ENCODE peak calls at places on chromosome 15, in nine cellular contexts. M is HT1080; V is ACHN; T is HFF-Myc; R is activated gamma-delta T cell treated with Interleukin-2 at 50 U/mL for 16 hours; A is T1000; N is adrenal gland; F is lung microvascular endothelial cell; D is stimulated activated naive CD8-positive, alpha-beta T cell treated with anti-CD3 and anti-CD28 coated beads, Interleukin-15, Interleukin-2, amounts not matched to agents 100 U/mL and 50 U/mL, for 24 hours. H is an unnamed sample.

GRCh38 chr15:38263996-38264395 is 11.4 kb downstream of the SPRED1 start:
- DNase-seq in R (no peak), M (no peak), N (no peak), F (no peak), A (no peak), D (no peak), V (peak; percentile 31), T (no peak), H (no peak)

GRCh38 chr15:77474310-77474986 is 53.8 kb downstream of the HMG20A start:
- DNase-seq in R (no peak), M (no peak), D (no peak), T (no peak), A (no peak), N (no peak), V (no peak), F (no peak), H (no peak)

GRCh38 chr15:93955197-93955596 is 276.2 kb upstream of the MCTP2 start:
- DNase-seq in N (no peak), M (no peak), V (no peak), T (no peak), R (no peak), D (no peak), F (no peak), A (no peak), H (no peak)

GRCh38 chr15:76566276-76566675 is 229.7 kb downstream of the ISL2 start:
- DNase-seq in F (no peak), T (peak; percentile 16), V (no peak), A (no peak), N (no peak), D (no peak), R (no peak), M (no peak), H (no peak)

GRCh38 chr15:67413770-67414429 is 107.0 kb upstream of the C15orf61 start:
- DNase-seq in M (peak; percentile 86), D (no peak), R (no peak), T (peak; percentile 53), V (peak; percentile 82), A (peak; percentile 61), N (no peak), F (peak; percentile 78), H (no peak)

GRCh38 chr15:72953306-72953705 is 99.0 kb upstream of the NEO1 start:
- DNase-seq in R (no peak), M (no peak), F (no peak), D (no peak), A (no peak), V (no peak), T (no peak), N (no peak), H (no peak)

GRCh38 chr15:48963524-48964113 is at the start of gene SHC4:
- DNase-seq in D (no peak), V (peak; percentile 81), R (no peak), T (peak; percentile 69), M (peak; percentile 84), A (peak; percentile 74), N (peak; percentile 73), F (peak; percentile 87), H (peak; percentile 74)

GRCh38 chr15:27660676-27661075 is 438.4 kb downstream of the OCA2 start:
- DNase-seq in A (no peak), M (no peak), F (no peak), R (no peak), V (no peak), D (no peak), T (no peak), N (no peak), H (no peak)

GRCh38 chr15:75339531-75340240 is 3.8 kb downstream of the COMMD4 start:
- DNase-seq in D (no peak), N (no peak), T (no peak), F (no peak), V (no peak), R (no peak), M (no peak), A (no peak), H (no peak)

GRCh38 chr15:39579487-39580116 is 1.3 kb upstream of the THBS1 start:
- DNase-seq in N (peak; percentile 72), A (peak; percentile 50), R (no peak), V (peak; percentile 93), D (no peak), T (no peak), M (peak; percentile 70), F (peak; percentile 97), H (peak; percentile 12)

GRCh38 chr15:100560323-100560722 is 31.6 kb upstream of the CERS3 start:
- DNase-seq in R (no peak), N (no peak), D (no peak), A (no peak), M (no peak), V (no peak), T (no peak), F (no peak), H (no peak)

GRCh38 chr15:74340139-74340538 is 27.3 kb downstream of the CYP11A1 start:
- DNase-seq in T (no peak), R (no peak), A (no peak), N (peak; percentile 67), V (no peak), F (no peak), M (no peak), D (no peak), H (no peak)

GRCh38 chr15:68641376-68641775 is 62.6 kb downstream of the CORO2B start:
- DNase-seq in T (no peak), A (no peak), F (no peak), V (no peak), M (no peak), R (no peak), D (no peak), N (no peak), H (no peak)

GRCh38 chr15:31447893-31448634 is 121.4 kb downstream of the KLF13 start:
- DNase-seq in V (no peak), D (no peak), M (no peak), A (no peak), R (no peak), N (no peak), F (peak; percentile 2), T (no peak), H (no peak)

GRCh38 chr15:82952156-82953081 is at the start of gene HOMER2:
- DNase-seq in M (no peak), T (no peak), A (no peak), N (no peak), D (peak; percentile 27), V (peak; percentile 25), R (no peak), F (no peak), H (no peak)

GRCh38 chr15:96349034-96349932 is 18.8 kb downstream of the NR2F2 start:
- DNase-seq in F (no peak), T (no peak), M (no peak), A (no peak), R (no peak), D (no peak), N (no peak), V (no peak), H (no peak)

GRCh38 chr15:39699531-39700110 is 83.0 kb downstream of the FSIP1 start:
- DNase-seq in A (no peak), V (no peak), N (no peak), D (no peak), M (no peak), F (no peak), T (no peak), R (no peak), H (no peak)

GRCh38 chr15:100020181-100020580 is 286.9 kb upstream of the LYSMD4 start:
- DNase-seq in D (no peak), T (no peak), M (no peak), F (no peak), N (no peak), R (no peak), V (no peak), A (peak; percentile 67), H (no peak)

GRCh38 chr15:94670436-94671034 is 439.2 kb downstream of the MCTP2 start:
- DNase-seq in M (peak; percentile 37), R (no peak), N (no peak), V (peak; percentile 35), A (no peak), F (peak; percentile 83), D (no peak), T (peak; percentile 2), H (peak; percentile 35)

GRCh38 chr15:78244101-78244500 is 9.7 kb upstream of the ACSBG1 start:
- DNase-seq in T (no peak), V (no peak), F (no peak), N (no peak), D (no peak), M (no peak), R (no peak), A (no peak), H (no peak)

GRCh38 chr15:69813881-69814280 is 283.8 kb downstream of the TLE3 start:
- DNase-seq in M (no peak), T (no peak), D (no peak), N (no peak), A (no peak), V (no peak), F (no peak), R (no peak), H (no peak)

GRCh38 chr15:29534378-29534777 is 264.8 kb upstream of the NSMCE3 start:
- DNase-seq in T (no peak), N (no peak), V (peak; percentile 60), A (no peak), D (no peak), R (no peak), F (no peak), M (no peak), H (no peak)

GRCh38 chr15:57436166-57436565 is 59.9 kb downstream of the CGNL1 start:
- DNase-seq in F (no peak), M (no peak), N (no peak), T (no peak), V (no peak), R (no peak), D (no peak), A (no peak), H (no peak)

H was measured in SHP77 treated with DMSO at 0.1 percent for 48 hours.